ENCODE peak calls at places on chromosome X, in six cellular contexts. A, D, Z, T, Y and P are unnamed samples.

GRCh38 chrX:63458981-63459380 is 107.8 kb upstream of the SPIN4 start:
- DNase-seq in A (no peak), D (no peak), Z (no peak), T (no peak), Y (no peak), P (no peak)

GRCh38 chrX:130725519-130725918 is 177.5 kb downstream of the ENOX2 start:
- DNase-seq in A (no peak), D (no peak), Z (no peak), T (no peak), Y (no peak), P (no peak)

GRCh38 chrX:69229436-69229835 is 64.2 kb upstream of the PJA1 start:
- DNase-seq in A (no peak), D (no peak), Z (no peak), T (no peak), Y (no peak), P (peak)

GRCh38 chrX:42615161-42615563 is 162.8 kb downstream of the PPP1R2C start:
- DNase-seq in A (no peak), D (peak), Z (no peak), T (peak), Y (no peak), P (peak)

GRCh38 chrX:155864655-155865054 is 16.5 kb upstream of the VAMP7 start:
- DNase-seq in A (no peak), D (no peak), Z (peak), T (peak), Y (no peak), P (peak)

GRCh38 chrX:66046612-66047235 is 6.8 kb upstream of the VSIG4 start:
- DNase-seq in A (no peak), D (peak), Z (peak), T (no peak), Y (no peak), P (no peak)

GRCh38 chrX:92224406-92224805 is 445.2 kb downstream of the PCDH11X start:
- DNase-seq in A (no peak), D (no peak), Z (peak), T (no peak), Y (no peak), P (no peak)

GRCh38 chrX:7083468-7084396 is 63.8 kb upstream of the STS start:
- DNase-seq in A (no peak), D (peak), Z (peak), T (peak), Y (no peak), P (peak)

GRCh38 chrX:149207518-149207917 is 297.6 kb downstream of the IDS start:
- DNase-seq in A (no peak), D (no peak), Z (no peak), T (no peak), Y (no peak), P (no peak)

GRCh38 chrX:16836371-16836770 is 33.8 kb downstream of the RBBP7 start:
- DNase-seq in A (no peak), D (no peak), Z (no peak), T (peak), Y (no peak), P (no peak)

GRCh38 chrX:134718329-134719317 is 60.4 kb upstream of the PLAC1 start:
- DNase-seq in A (no peak), D (peak), Z (peak), T (peak), Y (no peak), P (peak)

GRCh38 chrX:70508296-70508911 is 63.8 kb downstream of the DLG3 start:
- DNase-seq in A (no peak), D (peak), Z (no peak), T (no peak), Y (no peak), P (peak)

GRCh38 chrX:66074920-66075879 is 35.3 kb upstream of the VSIG4 start:
- DNase-seq in A (peak), D (peak), Z (peak), T (no peak), Y (no peak), P (peak)

GRCh38 chrX:129139837-129140679 is 383.2 kb downstream of the SMARCA1 start:
- DNase-seq in A (no peak), D (no peak), Z (no peak), T (no peak), Y (no peak), P (no peak)

GRCh38 chrX:18377802-18378201 is 23.3 kb upstream of the SCML2 start:
- DNase-seq in A (no peak), D (peak), Z (peak), T (peak), Y (no peak), P (peak)

GRCh38 chrX:66676990-66677389 is 38.1 kb upstream of the EDA2R start:
- DNase-seq in A (no peak), D (no peak), Z (no peak), T (no peak), Y (no peak), P (peak)

GRCh38 chrX:110081740-110082139 is 78.8 kb downstream of the TMEM164 start:
- DNase-seq in A (no peak), D (no peak), Z (no peak), T (no peak), Y (no peak), P (peak)

GRCh38 chrX:10677490-10677889 is 57.1 kb upstream of the MID1 start:
- DNase-seq in A (no peak), D (no peak), Z (no peak), T (no peak), Y (no peak), P (peak)

GRCh38 chrX:139750390-139750789 is 42.4 kb upstream of the MCF2 start:
- DNase-seq in A (no peak), D (no peak), Z (no peak), T (no peak), Y (no peak), P (peak)

GRCh38 chrX:129116651-129117050 is 406.6 kb downstream of the SMARCA1 start:
- DNase-seq in A (no peak), D (no peak), Z (no peak), T (no peak), Y (no peak), P (no peak)

GRCh38 chrX:49844622-49845021 is 15.5 kb downstream of the PAGE4 start:
- DNase-seq in A (no peak), D (no peak), Z (no peak), T (no peak), Y (no peak), P (no peak)

GRCh38 chrX:147894332-147894870 is 17.3 kb upstream of the FMR1 start:
- DNase-seq in A (no peak), D (no peak), Z (no peak), T (no peak), Y (no peak), P (peak)

GRCh38 chrX:318739-319578 is at the start of gene GTPBP6:
- DNase-seq in A (peak), D (peak), Z (no peak), T (peak), Y (peak), P (peak)

GRCh38 chrX:130171446-130172126 is at the start of gene RAB33A:
- DNase-seq in A (no peak), D (peak), Z (peak), T (peak), Y (no peak), P (peak)

GRCh38 chrX:153875391-153876111 is 10.4 kb downstream of the L1CAM start:
- DNase-seq in A (peak), D (peak), Z (peak), T (peak), Y (peak), P (peak)